ENCODE peak calls at places on chromosomes 4 and X, in four cellular contexts. L, D, C and R are unnamed samples.

GRCh38 chr4:183659919-183660318 is 826 bp downstream of the TRAPPC11 start:
- DNase-seq in C (no peak), L (no peak), D (no peak), R (no peak)

GRCh38 chrX:45781901-45782553 is 581.4 kb upstream of the DIPK2B start:
- DNase-seq in C (no peak), L (no peak), D (no peak), R (peak; percentile 76)

GRCh38 chrX:101136235-101136634 is 38.2 kb downstream of the CENPI start:
- DNase-seq in L (no peak), D (no peak), C (no peak), R (no peak)

GRCh38 chrX:22686138-22686541 is 313.6 kb upstream of the DDX53 start:
- DNase-seq in L (no peak), D (peak; percentile 72), C (no peak), R (peak; percentile 56)

GRCh38 chrX:38880460-38880859 is 79.2 kb downstream of the MID1IP1 start:
- DNase-seq in C (no peak), D (no peak), L (no peak), R (peak; percentile 31)

GRCh38 chrX:46627700-46628405 is 54.3 kb downstream of the CHST7 start:
- DNase-seq in C (no peak), L (no peak), D (no peak), R (no peak)

GRCh38 chrX:53421125-53421524 is 1.3 kb downstream of the SMC1A start:
- DNase-seq in C (no peak), D (no peak), L (no peak), R (no peak)

GRCh38 chrX:128807367-128807766 is 715.9 kb downstream of the SMARCA1 start:
- DNase-seq in D (no peak), C (no peak), L (no peak), R (peak; percentile 36)

GRCh38 chr4:23884261-23884660 is 5.6 kb downstream of the PPARGC1A start:
- DNase-seq in D (no peak), L (no peak), C (no peak), R (no peak)

GRCh38 chr4:48340276-48340904 is 939 bp upstream of the SLAIN2 start:
- DNase-seq in L (no peak), D (no peak), C (no peak), R (no peak)

GRCh38 chr4:117575850-117576249 is 458.4 kb upstream of the NDST3 start:
- DNase-seq in L (no peak), C (no peak), D (no peak), R (no peak)

GRCh38 chrX:71532078-71532752 is 689 bp upstream of the OGT start:
- DNase-seq in D (no peak), C (no peak), L (no peak), R (peak; percentile 47)

GRCh38 chrX:12997898-12998687 is 23.2 kb downstream of the TMSB4X start:
- DNase-seq in D (no peak), C (no peak), L (no peak), R (no peak)

GRCh38 chr4:139137745-139138144 is 39.3 kb downstream of the ELF2 start:
- DNase-seq in L (no peak), C (no peak), D (no peak), R (no peak)

GRCh38 chrX:151920530-151920929 is 7.8 kb downstream of the MAGEA4 start:
- DNase-seq in C (no peak), L (no peak), D (no peak), R (no peak)

GRCh38 chrX:24204331-24204730 is 54.8 kb downstream of the ZFX start:
- DNase-seq in C (no peak), D (no peak), L (no peak), R (no peak)

GRCh38 chr4:89829470-89830138 is 7.4 kb downstream of the SNCA start:
- DNase-seq in D (no peak), C (no peak), L (no peak), R (peak; percentile 21)

GRCh38 chrX:153885208-153885787 is 675 bp downstream of the L1CAM start:
- DNase-seq in L (no peak), D (no peak), C (no peak), R (no peak)

GRCh38 chrX:19790829-19791228 is 96.6 kb downstream of the SH3KBP1 start:
- DNase-seq in C (no peak), L (no peak), D (no peak), R (no peak)

GRCh38 chrX:71622347-71623104 is 4.2 kb upstream of the CXCR3 start:
- DNase-seq in C (no peak), D (no peak), L (peak; percentile 92), R (peak; percentile 44)

GRCh38 chrX:50707955-50708694 is 105.9 kb downstream of the SHROOM4 start:
- DNase-seq in D (no peak), L (no peak), C (no peak), R (no peak)

GRCh38 chr4:77449996-77450395 is 155.6 kb upstream of the CXCL13 start:
- DNase-seq in C (no peak), D (no peak), L (no peak), R (no peak)

GRCh38 chrX:65690057-65690855 is 22.8 kb downstream of the MSN start:
- DNase-seq in C (peak; percentile 50), L (no peak), D (no peak), R (peak; percentile 93)

GRCh38 chr4:80266902-80267380 is 477 bp downstream of the FGF5 start:
- DNase-seq in L (peak; percentile 74), C (no peak), D (no peak), R (peak; percentile 66)

GRCh38 chr4:137468836-137469235 is 63.5 kb downstream of the PCDH18 start:
- DNase-seq in D (no peak), L (no peak), C (no peak), R (no peak)

GRCh38 chrX:1609759-1610158 is 5.1 kb upstream of the ASMT start:
- DNase-seq in C (no peak), D (no peak), L (no peak), R (no peak)

GRCh38 chr4:147975902-147976301 is 244.0 kb downstream of the ARHGAP10 start:
- DNase-seq in L (no peak), D (no peak), C (no peak), R (peak; percentile 17)

GRCh38 chr4:3879681-3880594 is 113.8 kb downstream of the ADRA2C start:
- DNase-seq in C (no peak), D (no peak), L (no peak), R (no peak)